ENCODE peak calls at places on chromosomes 1 and 21, in four cellular contexts. C is SK-N-SH, O is K562, W is HepG2. B is an unnamed sample.

GRCh38 chr1:9270290-9270900 is 22.3 kb upstream of the SPSB1 start:
- DNase-seq in C (no peak), W (no peak), O (no peak), B (no peak)

GRCh38 chr1:224592636-224593579 is 23.2 kb upstream of the CNIH3 start:
- DNase-seq in W (no peak), O (no peak), C (no peak), B (no peak)

GRCh38 chr1:203408485-203409229 is 57.7 kb upstream of the FMOD start:
- DNase-seq in C (no peak), O (peak), W (no peak), B (no peak)

GRCh38 chr1:202713110-202713509 is 2.9 kb upstream of the SYT2 start:
- DNase-seq in W (no peak), O (no peak), C (no peak), B (no peak)

GRCh38 chr1:90850181-90850924 is 133.3 kb upstream of the BARHL2 start:
- DNase-seq in O (peak), W (peak), C (peak), B (no peak)

GRCh38 chr21:16588433-16588860 is 858.7 kb downstream of the USP25 start:
- DNase-seq in W (no peak), C (peak), O (no peak), B (no peak)

GRCh38 chr1:107477233-107477632 is 336.4 kb downstream of the NTNG1 start:
- DNase-seq in O (peak), C (no peak), W (no peak), B (no peak)

GRCh38 chr1:177423083-177423482 is 252.3 kb downstream of the BRINP2 start:
- DNase-seq in C (no peak), O (no peak), W (no peak), B (no peak)

GRCh38 chr1:173562813-173563212 is 40.1 kb downstream of the SLC9C2 start:
- DNase-seq in W (peak), O (peak), C (no peak), B (no peak)

GRCh38 chr1:160374291-160374690 is 7.4 kb downstream of the NHLH1 start:
- DNase-seq in C (no peak), W (no peak), O (no peak), B (no peak)

GRCh38 chr21:21690068-21690665 is 692.0 kb downstream of the NCAM2 start:
- DNase-seq in O (no peak), W (no peak), C (no peak), B (no peak)

GRCh38 chr1:110224240-110224995 is 14.3 kb downstream of the KCNC4 start:
- DNase-seq in C (no peak), O (no peak), W (peak), B (no peak)

GRCh38 chr1:110440877-110441276 is 10.1 kb upstream of the PROK1 start:
- DNase-seq in O (no peak), W (no peak), C (no peak), B (no peak)

GRCh38 chr1:1614204-1614953 is 921 bp upstream of the MIB2 start:
- DNase-seq in C (no peak), W (peak), O (peak), B (no peak)

GRCh38 chr1:95438213-95438948 is 204.4 kb downstream of the RWDD3 start:
- DNase-seq in C (no peak), O (no peak), W (no peak), B (no peak)

DNA sequence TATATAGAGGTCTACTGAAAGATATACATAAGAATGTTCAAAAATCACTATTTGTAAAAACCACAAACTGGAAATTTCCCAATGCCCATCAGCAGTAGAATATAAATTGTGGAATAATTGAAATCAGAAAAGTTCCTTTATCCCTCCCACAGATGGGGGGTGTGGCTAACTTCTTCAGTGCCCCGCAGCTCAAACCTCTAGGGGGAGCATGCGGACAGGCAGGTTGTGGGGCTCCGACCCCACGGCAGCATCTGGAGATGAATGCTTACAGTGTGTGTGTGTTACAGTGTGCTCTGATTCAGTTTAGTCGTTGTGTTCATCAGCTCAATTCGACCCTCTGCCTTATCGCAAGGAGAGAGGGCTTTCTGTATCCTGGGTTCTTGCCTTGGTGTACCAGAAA is 262.1 kb upstream of the LRRC7 start:
- DNase-seq in W (peak), O (peak), C (no peak), B (peak)
- TF ChIP-seq CTCF in W (no peak), O (peak), C (peak), B (no peak)

DNA sequence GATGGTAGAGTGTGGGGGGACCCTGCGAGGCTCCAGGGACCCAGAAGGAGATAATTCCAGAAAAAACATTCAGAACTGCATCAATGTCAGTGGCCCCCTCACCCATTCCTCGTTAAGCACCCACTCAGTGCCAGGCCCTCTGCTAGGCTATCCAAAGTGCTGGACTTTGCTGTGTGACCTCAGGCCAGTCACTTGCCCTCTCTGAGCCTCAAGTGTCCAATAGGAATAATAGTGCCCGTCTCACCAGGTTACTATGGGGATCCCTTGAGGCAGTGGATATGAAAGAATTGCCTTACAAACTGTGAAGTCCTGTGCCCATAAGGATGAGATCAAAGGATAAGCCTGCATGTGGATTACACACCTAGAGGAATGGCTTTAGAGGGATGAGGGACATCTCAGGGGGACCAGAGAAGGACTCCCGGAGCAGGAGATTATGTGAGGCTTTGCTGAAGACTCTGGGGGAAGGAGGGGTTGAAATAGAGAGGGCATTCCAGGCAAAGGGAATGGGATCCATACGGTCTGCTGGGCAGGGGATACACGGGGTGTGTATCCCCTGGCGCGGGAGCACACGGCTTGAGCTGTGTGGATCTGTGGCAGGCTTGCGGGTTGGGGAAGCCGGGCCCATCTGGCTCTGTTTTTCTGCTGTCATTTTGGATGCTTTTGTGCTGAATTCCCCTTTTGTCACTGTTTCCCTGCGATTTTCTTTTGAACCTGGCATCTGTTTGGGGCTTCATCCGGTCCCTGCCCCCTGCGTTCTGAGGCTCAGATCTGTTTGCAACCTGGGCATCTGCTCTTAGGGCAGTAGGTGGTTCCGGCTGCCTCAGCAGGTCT is 83.7 kb downstream of the IGSF21 start:
- DNase-seq in W (no peak), O (no peak), C (peak), B (no peak)
- TF ChIP-seq ELF1 in W (no peak), O (no peak), C (no peak), B (no peak)

GRCh38 chr1:87269921-87270320 is 58.8 kb upstream of the LMO4 start:
- DNase-seq in O (no peak), C (no peak), W (no peak), B (no peak)
- TF ChIP-seq MAX in O (no peak), C (no peak), W (no peak), B (no peak)

GRCh38 chr21:26849428-26850115 is 4.4 kb upstream of the ADAMTS1 start:
- DNase-seq in O (peak), C (peak), W (peak), B (peak)
- TF ChIP-seq CTCF in O (no peak), C (peak), W (peak), B (no peak)

GRCh38 chr21:45384656-45385548 is 20.1 kb upstream of the COL18A1 start:
- DNase-seq in C (no peak), O (no peak), W (no peak), B (no peak)

GRCh38 chr21:45385549-45386050 is 19.4 kb upstream of the COL18A1 start:
- DNase-seq in W (no peak), C (no peak), O (no peak), B (no peak)

GRCh38 chr21:45386728-45387371 is 18.1 kb upstream of the COL18A1 start:
- DNase-seq in O (peak), C (peak), W (no peak), B (no peak)

GRCh38 chr21:45387506-45387905 is 17.5 kb upstream of the COL18A1 start:
- DNase-seq in C (no peak), O (no peak), W (no peak), B (no peak)

DNA sequence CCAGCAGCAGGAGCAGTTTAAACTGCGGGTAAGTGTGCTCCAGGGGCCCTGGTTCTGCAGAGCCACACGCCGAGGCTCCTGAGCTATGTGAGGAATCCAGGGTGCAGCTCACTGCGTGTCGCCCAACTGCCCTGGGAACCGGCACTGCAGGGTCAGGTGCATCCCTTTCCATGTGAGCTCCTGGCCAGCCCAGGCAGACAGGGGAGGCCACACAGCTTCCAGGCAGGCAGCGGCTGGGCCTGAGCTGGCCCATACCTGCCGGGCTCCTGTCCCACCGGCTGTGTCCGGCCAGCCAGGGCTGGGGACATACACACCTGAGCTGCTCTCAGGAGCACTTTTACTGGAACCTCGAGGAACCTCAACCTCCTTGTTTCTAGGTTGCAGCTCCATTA is 18.6 kb upstream of the COL18A1 start:
- DNase-seq in W (no peak), O (no peak), C (no peak), B (no peak)
- TF ChIP-seq ELF1 in W (no peak), O (no peak), C (no peak), B (no peak)

DNA sequence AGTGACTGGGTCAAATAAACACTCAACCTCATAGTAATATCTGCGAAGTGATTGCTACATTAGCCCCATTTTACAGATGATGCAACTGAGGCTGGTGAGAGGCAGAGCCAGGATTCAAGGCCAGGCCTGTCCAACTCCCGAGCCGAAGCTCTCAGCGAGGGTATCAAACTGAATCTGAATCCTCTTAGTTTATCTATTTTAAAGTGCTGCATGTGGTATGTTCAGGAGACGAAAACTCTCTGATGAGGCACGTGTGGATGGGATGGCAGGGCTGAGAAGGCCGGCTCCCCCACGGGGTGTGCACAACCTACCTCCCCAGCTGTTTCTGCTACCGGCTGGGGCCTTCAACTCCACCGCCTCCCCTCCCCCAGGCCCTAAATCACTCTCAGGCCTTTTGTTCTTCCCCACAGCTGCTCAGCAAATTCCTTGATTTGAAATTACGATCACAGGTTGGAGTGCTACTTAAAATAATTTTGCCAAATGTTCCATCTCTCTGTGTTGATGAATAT is 171.8 kb downstream of the TOMM20 start:
- DNase-seq in C (no peak), W (peak), O (peak), B (no peak)
- TF ChIP-seq MAX in C (no peak), W (no peak), O (no peak), B (no peak)

DNA sequence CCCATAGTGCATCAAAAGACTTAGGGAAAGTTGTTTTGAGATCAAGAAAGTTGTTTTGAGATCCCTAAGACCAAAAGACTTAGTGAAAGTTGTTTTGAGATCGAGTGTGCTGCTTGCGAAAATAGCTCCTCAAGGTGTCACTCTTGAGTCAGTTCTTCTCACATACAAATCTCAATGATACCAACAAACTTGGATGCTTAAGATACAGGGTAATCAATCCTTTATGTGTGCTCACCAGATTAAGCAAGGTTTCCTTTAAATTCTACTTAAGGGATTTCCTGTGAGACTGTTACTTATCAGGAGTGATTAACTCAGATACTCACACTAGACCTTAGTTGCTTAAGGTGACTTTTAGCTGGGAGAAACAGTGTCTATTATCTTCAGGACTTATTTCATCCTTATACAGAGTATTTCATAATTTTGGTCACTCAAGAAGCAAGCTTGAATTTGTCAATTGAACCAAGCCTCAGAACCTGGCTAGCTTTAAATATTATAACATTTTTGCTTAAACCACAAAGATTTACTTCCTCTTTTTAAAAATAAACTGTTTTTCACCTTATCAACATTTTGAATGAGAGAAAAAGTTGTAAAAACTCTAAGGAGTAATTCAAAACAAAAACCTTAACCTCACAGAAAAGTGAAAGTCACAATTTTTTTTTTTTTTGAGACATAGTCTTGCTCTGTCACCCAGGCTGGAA is 8.0 kb upstream of the RLF start:
- DNase-seq in C (peak), W (peak), O (peak), B (peak)
- TF ChIP-seq CTCF in C (peak), W (peak), O (peak), B (peak)

DNA sequence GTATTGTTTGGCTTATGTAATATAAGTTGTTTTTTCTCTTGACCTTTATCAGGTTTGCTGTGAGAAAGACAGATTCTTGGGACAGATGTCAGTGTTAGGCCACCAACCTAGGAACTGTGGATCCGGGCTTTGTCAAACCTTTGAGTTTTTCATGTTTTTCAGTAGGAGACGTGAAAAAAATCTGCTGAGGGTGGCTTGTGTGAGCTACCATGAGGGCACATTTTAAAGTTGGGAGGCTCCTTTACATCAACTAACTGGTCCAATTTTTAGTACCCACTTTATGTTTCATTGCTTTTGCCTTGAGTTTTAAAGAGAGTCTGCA is 801 bp downstream of the RPS6KC1 start:
- DNase-seq in W (no peak), C (no peak), O (no peak), B (no peak)
- TF ChIP-seq ELF1 in W (no peak), C (no peak), O (no peak), B (no peak)

DNA sequence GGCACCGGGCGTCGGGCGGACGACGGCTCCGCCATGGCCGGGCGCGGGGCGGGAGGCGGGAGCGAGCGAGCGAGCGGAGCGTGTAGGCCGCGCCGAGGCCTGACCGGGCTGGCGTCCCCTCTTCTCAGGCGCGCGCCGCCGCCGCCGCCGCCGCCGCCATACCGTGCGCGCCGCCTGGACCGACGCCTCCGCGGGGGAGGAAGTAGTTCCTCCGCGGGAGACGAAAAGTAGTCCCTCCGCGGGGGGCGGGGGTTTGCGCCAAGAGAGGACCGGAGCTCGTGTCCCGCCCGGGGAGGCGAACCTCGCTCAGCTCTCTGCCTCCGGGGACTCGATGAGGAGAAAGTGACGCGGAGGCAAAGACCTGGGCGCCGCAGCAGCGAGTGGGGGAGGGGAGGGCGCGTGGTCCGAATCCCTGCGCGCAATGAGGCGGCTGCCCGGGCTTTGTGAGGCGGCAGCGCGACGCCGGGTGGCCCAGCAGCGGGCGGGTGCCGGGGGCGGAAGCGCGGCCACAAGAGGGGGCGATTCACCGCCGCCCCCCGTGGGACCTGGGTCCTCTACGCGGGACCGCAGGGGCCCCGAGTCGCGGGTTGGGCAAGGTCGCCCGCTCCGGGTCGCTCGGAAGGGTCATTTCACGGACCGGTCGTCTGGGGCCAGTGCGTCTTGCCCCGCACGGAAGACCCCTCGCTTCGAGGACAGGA is at the start of gene BRWD1:
- DNase-seq in W (peak), O (peak), C (peak), B (peak)
- TF ChIP-seq MAX in W (peak), O (peak), C (peak), B (peak)

GRCh38 chr1:25091671-25092070 is 140.6 kb downstream of the SYF2 start:
- DNase-seq in O (no peak), W (no peak), C (peak), B (no peak)
- TF ChIP-seq CTCF in O (no peak), W (no peak), C (no peak), B (no peak)

B was measured in HCT116.